ENCODE peak calls at places on chromosomes 6 and 20, in nine cellular contexts. P is amygdala, Z is choroid plexus epithelial cell, I is fibroblast of the aortic adventitia, Q is GM04503, B is EL, J is SW 1271, G is spleen, M is epithelial cell of proximal tubule. T is an unnamed sample.

GRCh38 chr6:152091851-152092341 is 284.4 kb downstream of the ESR1 start:
- DNase-seq in J (no peak), G (no peak), I (peak), Q (peak), B (peak), M (no peak), Z (peak), P (no peak), T (no peak)

GRCh38 chr20:54062812-54063280 is 7.5 kb downstream of the BCAS1 start:
- DNase-seq in M (no peak), J (peak), G (no peak), I (peak), Q (peak), Z (peak), P (no peak), B (peak), T (no peak)

GRCh38 chr6:81376745-81377144 is 375.7 kb downstream of the TENT5A start:
- DNase-seq in J (no peak), Z (no peak), Q (no peak), B (no peak), M (no peak), I (no peak), G (no peak), P (no peak), T (no peak)

GRCh38 chr20:54345301-54345724 is 130.1 kb upstream of the DOK5 start:
- DNase-seq in B (peak), P (no peak), G (no peak), J (no peak), I (peak), M (peak), Q (peak), Z (peak), T (no peak)

GRCh38 chr6:22658934-22659333 is 89.6 kb downstream of the HDGFL1 start:
- DNase-seq in G (no peak), B (no peak), M (no peak), Q (no peak), P (no peak), I (no peak), J (no peak), Z (no peak), T (no peak)

GRCh38 chr20:32763202-32763999 is 1.2 kb downstream of the DNMT3B start:
- DNase-seq in I (no peak), G (peak), P (no peak), J (no peak), Q (no peak), Z (no peak), M (no peak), B (no peak), T (peak)

GRCh38 chr20:44959082-44959895 is 908 bp downstream of the TOMM34 start:
- DNase-seq in G (no peak), Q (no peak), P (no peak), J (peak), M (no peak), B (peak), Z (peak), I (peak), T (peak)

GRCh38 chr20:1184638-1185315 is at the start of gene TMEM74B:
- DNase-seq in G (no peak), P (no peak), I (no peak), J (no peak), B (no peak), M (no peak), Q (no peak), Z (no peak), T (no peak)

GRCh38 chr20:18019068-18019467 is 38.6 kb downstream of the OVOL2 start:
- DNase-seq in P (no peak), Z (peak), Q (no peak), J (peak), G (peak), B (no peak), I (peak), M (no peak), T (no peak)

GRCh38 chr20:9572690-9573089 is 58.3 kb downstream of the LAMP5 start:
- DNase-seq in Z (no peak), P (no peak), B (no peak), I (no peak), M (no peak), J (no peak), Q (no peak), G (no peak), T (no peak)

GRCh38 chr6:112318505-112318904 is 28.6 kb upstream of the RFPL4B start:
- DNase-seq in B (no peak), P (no peak), M (no peak), G (no peak), I (no peak), Q (no peak), J (no peak), Z (no peak), T (no peak)

GRCh38 chr6:85594197-85594930 is 706 bp upstream of the SNX14 start:
- DNase-seq in Q (no peak), J (peak), Z (peak), B (no peak), M (no peak), I (peak), G (no peak), P (no peak), T (peak)

GRCh38 chr6:157203764-157204163 is 119.6 kb downstream of the TMEM242 start:
- DNase-seq in B (no peak), J (no peak), Z (no peak), I (no peak), G (no peak), P (no peak), Q (no peak), M (no peak), T (no peak)

GRCh38 chr6:162829013-162829742 is 101.4 kb downstream of the PACRG start:
- DNase-seq in J (no peak), Z (no peak), G (no peak), Q (no peak), I (no peak), P (no peak), B (peak), M (no peak), T (no peak)

GRCh38 chr20:1296117-1296610 is 30.1 kb downstream of the SNPH start:
- DNase-seq in M (no peak), G (peak), I (no peak), J (no peak), Q (no peak), B (no peak), P (no peak), Z (no peak), T (no peak)

GRCh38 chr20:21244808-21245207 is 58.3 kb upstream of the XRN2 start:
- DNase-seq in I (no peak), G (no peak), B (no peak), J (no peak), P (no peak), M (no peak), Z (no peak), Q (no peak), T (no peak)